ENCODE peak calls at places on chromosomes 13 and 19, in six cellular contexts. N is RCC 7860; H is WERI-Rb-1; L is HS-5; J is activated T-helper 1 cell treated with anti-CD3 and anti-CD28 coated beads, Interleukin-12 subunit alpha, Interleukin-12 subunit beta, Interleukin-2, Interleukin-4 antibody, amounts not matched to agents 30 ng/mL and 10 ng/mL and 1 ng/mL, durations not matched to agents 14 hours and 24 hours and 36 hours; P is astrocyte of the spinal cord. M is an unnamed sample.

GRCh38 chr13:33284916-33285315 is 639 bp downstream of the STARD13 start:
- DNase-seq in L (no peak), J (no peak), H (no peak), P (peak), N (peak), M (no peak)

GRCh38 chr13:78040431-78040830 is 121.8 kb upstream of the EDNRB start:
- DNase-seq in H (no peak), J (no peak), P (no peak), L (no peak), N (no peak), M (no peak)

GRCh38 chr19:53960187-53960586 is 2.5 kb upstream of the CACNG8 start:
- DNase-seq in H (no peak), N (no peak), L (no peak), J (no peak), P (no peak), M (no peak)

GRCh38 chr13:78299832-78300623 is 303.3 kb downstream of the POU4F1 start:
- DNase-seq in N (no peak), P (no peak), L (no peak), H (no peak), J (no peak), M (no peak)

GRCh38 chr19:51441410-51442390 is 16.6 kb downstream of the SIGLEC8 start:
- DNase-seq in L (no peak), P (no peak), N (peak), J (peak), H (no peak), M (no peak)

GRCh38 chr13:54029226-54029625 is 1000.6 kb downstream of the OLFM4 start:
- DNase-seq in P (peak), L (peak), N (peak), J (no peak), H (no peak), M (no peak)

GRCh38 chr19:23054456-23054855 is 51.5 kb upstream of the ZNF728 start:
- DNase-seq in P (no peak), H (no peak), L (no peak), J (no peak), N (no peak), M (no peak)

GRCh38 chr19:18731562-18732008 is 48.1 kb downstream of the CRTC1 start:
- DNase-seq in P (no peak), H (no peak), J (no peak), L (no peak), N (no peak), M (no peak)

GRCh38 chr13:77136902-77137420 is 110.0 kb upstream of the FBXL3 start:
- DNase-seq in P (peak), L (no peak), H (no peak), J (no peak), N (no peak), M (no peak)

GRCh38 chr13:24165746-24166145 is 5.2 kb downstream of the SPATA13 start:
- DNase-seq in H (no peak), J (no peak), L (no peak), N (no peak), P (peak), M (no peak)

GRCh38 chr19:2661615-2662014 is 40.9 kb downstream of the GNG7 start:
- DNase-seq in H (peak), L (no peak), J (no peak), P (no peak), N (no peak), M (no peak)